ENCODE peak calls at places on chromosome 9, in nine cellular contexts. D is cardiac muscle cell; E is stimulated activated CD4-positive, alpha-beta T cell treated with anti-CD3 and anti-CD28 coated beads, Interleukin-4, amount 100 ng/mL, for 4 hours; Y is C1 segment of cervical spinal cord; I is effector memory CD8-positive, alpha-beta T cell; F is SHP77; Q is NCI-H2081; A is fibroblast of pulmonary artery; J is NCI-H1417. B is an unnamed sample.

GRCh38 chr9:125522328-125522725 is 184.7 kb downstream of the MAPKAP1 start:
- DNase-seq in D (no peak), E (no peak), Y (no peak), I (no peak), F (no peak), Q (no peak), A (peak), J (no peak), B (no peak)

GRCh38 chr9:111731916-111732315 is 62.8 kb downstream of the SHOC1 start:
- DNase-seq in D (no peak), E (no peak), Y (no peak), I (no peak), F (no peak), Q (no peak), A (peak), J (no peak), B (no peak)

GRCh38 chr9:101485873-101486692 is 47.6 kb upstream of the RNF20 start:
- DNase-seq in D (peak), E (no peak), Y (peak), I (no peak), F (peak), Q (peak), A (peak), J (peak), B (peak)

GRCh38 chr9:136847827-136848392 is 1.3 kb upstream of the PHPT1 start:
- DNase-seq in D (peak), E (peak), Y (no peak), I (peak), F (peak), Q (peak), A (peak), J (peak), B (no peak)

GRCh38 chr9:127558581-127559246 is 53.4 kb upstream of the STXBP1 start:
- DNase-seq in D (peak), E (no peak), Y (no peak), I (no peak), F (no peak), Q (no peak), A (no peak), J (no peak), B (no peak)

GRCh38 chr9:79574716-79575242 is 3.0 kb downstream of the TLE4 start:
- DNase-seq in D (no peak), E (no peak), Y (no peak), I (no peak), F (no peak), Q (no peak), A (no peak), J (peak), B (no peak)

GRCh38 chr9:128150594-128151342 is 1.5 kb downstream of the LCN2 start:
- DNase-seq in D (peak), E (no peak), Y (no peak), I (no peak), F (peak), Q (no peak), A (no peak), J (no peak), B (no peak)

GRCh38 chr9:132780230-132781007 is 97.7 kb downstream of the AK8 start:
- DNase-seq in D (no peak), E (no peak), Y (no peak), I (no peak), F (no peak), Q (no peak), A (peak), J (no peak), B (no peak)

GRCh38 chr9:103999375-104000062 is 94.6 kb upstream of the SMC2 start:
- DNase-seq in D (no peak), E (no peak), Y (no peak), I (no peak), F (no peak), Q (no peak), A (no peak), J (no peak), B (no peak)

GRCh38 chr9:83630938-83631457 is 8.1 kb downstream of the IDNK start:
- DNase-seq in D (peak), E (no peak), Y (no peak), I (no peak), F (no peak), Q (no peak), A (no peak), J (peak), B (no peak)

GRCh38 chr9:36486454-36486932 is 86.2 kb upstream of the MELK start:
- DNase-seq in D (peak), E (peak), Y (peak), I (no peak), F (no peak), Q (no peak), A (peak), J (peak), B (no peak)

GRCh38 chr9:115939065-115939765 is 214.4 kb upstream of the PAPPA start:
- DNase-seq in D (no peak), E (no peak), Y (no peak), I (no peak), F (no peak), Q (no peak), A (peak), J (no peak), B (no peak)

GRCh38 chr9:107540167-107540566 is 50.6 kb upstream of the KLF4 start:
- DNase-seq in D (no peak), E (no peak), Y (no peak), I (no peak), F (no peak), Q (no peak), A (no peak), J (peak), B (no peak)

GRCh38 chr9:72334658-72335337 is 30.2 kb downstream of the ZFAND5 start:
- DNase-seq in D (no peak), E (no peak), Y (no peak), I (no peak), F (no peak), Q (no peak), A (no peak), J (no peak), B (no peak)

GRCh38 chr9:74960548-74960947 is 7.8 kb upstream of the C9orf40 start:
- DNase-seq in D (no peak), E (no peak), Y (no peak), I (no peak), F (no peak), Q (no peak), A (peak), J (no peak), B (no peak)

GRCh38 chr9:69307446-69308216 is 17.4 kb upstream of the ENTREP1 start:
- DNase-seq in D (peak), E (no peak), Y (no peak), I (no peak), F (no peak), Q (no peak), A (peak), J (no peak), B (no peak)

GRCh38 chr9:70475211-70475610 is 60.8 kb upstream of the KLF9 start:
- DNase-seq in D (no peak), E (no peak), Y (no peak), I (no peak), F (no peak), Q (no peak), A (no peak), J (peak), B (no peak)

GRCh38 chr9:75667155-75667554 is 223.3 kb upstream of the PCSK5 start:
- DNase-seq in D (no peak), E (no peak), Y (no peak), I (no peak), F (no peak), Q (peak), A (no peak), J (peak), B (no peak)

GRCh38 chr9:70232476-70232875 is 26.3 kb upstream of the SMC5 start:
- DNase-seq in D (no peak), E (no peak), Y (no peak), I (no peak), F (no peak), Q (no peak), A (no peak), J (no peak), B (no peak)

GRCh38 chr9:6715755-6716643 is 41.8 kb upstream of the KDM4C start:
- DNase-seq in D (no peak), E (peak), Y (peak), I (peak), F (no peak), Q (no peak), A (peak), J (no peak), B (no peak)

GRCh38 chr9:136621019-136621733 is 41.5 kb upstream of the EGFL7 start:
- DNase-seq in D (no peak), E (no peak), Y (no peak), I (no peak), F (no peak), Q (no peak), A (no peak), J (no peak), B (no peak)

GRCh38 chr9:109307380-109308240 is 13.2 kb downstream of the EPB41L4B start:
- DNase-seq in D (no peak), E (no peak), Y (no peak), I (no peak), F (no peak), Q (no peak), A (no peak), J (no peak), B (no peak)

GRCh38 chr9:95181226-95181818 is 136.2 kb downstream of the FANCC start:
- DNase-seq in D (peak), E (no peak), Y (no peak), I (no peak), F (no peak), Q (no peak), A (peak), J (peak), B (no peak)